ENCODE peak calls at places on chromosomes 12 and 14, in eight cellular contexts. I is ascending aorta, N is nephron progenitor cell, W is fibroblast of the aortic adventitia, Y is tibial artery, E is transverse colon, Q is A549, D is vagina. M is an unnamed sample.

GRCh38 chr14:65804752-65805473 is 392.4 kb downstream of the FUT8 start:
- DNase-seq in I (no peak), N (no peak), W (no peak), Y (no peak), E (no peak), Q (no peak), D (no peak), M (no peak)

GRCh38 chr14:92644166-92644565 is 104.3 kb downstream of the LGMN start:
- DNase-seq in I (no peak), N (no peak), W (peak; percentile 42), Y (no peak), E (no peak), Q (no peak), D (no peak), M (no peak)

GRCh38 chr14:91246051-91246852 is 1.7 kb upstream of the GPR68 start:
- DNase-seq in I (no peak), N (no peak), W (no peak), Y (no peak), E (peak; percentile 43), Q (no peak), D (no peak), M (no peak)

GRCh38 chr12:60398547-60398946 is 802.7 kb downstream of the SLC16A7 start:
- DNase-seq in I (no peak), N (no peak), W (no peak), Y (no peak), E (no peak), Q (no peak), D (no peak), M (no peak)

GRCh38 chr14:64232095-64232830 is 61.9 kb downstream of the ESR2 start:
- DNase-seq in I (no peak), N (no peak), W (peak; percentile 77), Y (no peak), E (no peak), Q (no peak), D (no peak), M (no peak)

GRCh38 chr14:68952544-68953535 is 26.3 kb downstream of the ACTN1 start:
- DNase-seq in I (no peak), N (no peak), W (peak; percentile 92), Y (no peak), E (no peak), Q (no peak), D (no peak), M (no peak)

GRCh38 chr12:93429852-93430251 is 11.9 kb downstream of the UBE2N start:
- DNase-seq in I (no peak), N (no peak), W (no peak), Y (no peak), E (no peak), Q (no peak), D (no peak), M (no peak)

GRCh38 chr12:2341051-2341751 is 288.4 kb downstream of the CACNA1C start:
- DNase-seq in I (no peak), N (no peak), W (no peak), Y (no peak), E (no peak), Q (no peak), D (no peak), M (no peak)

GRCh38 chr12:40646456-40646855 is 45.8 kb upstream of the CNTN1 start:
- DNase-seq in I (no peak), N (no peak), W (peak; percentile 6), Y (no peak), E (no peak), Q (no peak), D (no peak), M (peak; percentile 21)

GRCh38 chr14:45519770-45520169 is 266.8 kb upstream of the MIS18BP1 start:
- DNase-seq in I (no peak), N (no peak), W (no peak), Y (no peak), E (no peak), Q (no peak), D (no peak), M (no peak)

GRCh38 chr12:29428630-29429029 is 47.7 kb upstream of the ERGIC2 start:
- DNase-seq in I (no peak), N (no peak), W (peak; percentile 72), Y (no peak), E (no peak), Q (no peak), D (no peak), M (no peak)

GRCh38 chr12:103677905-103678304 is 90.8 kb downstream of the STAB2 start:
- DNase-seq in I (no peak), N (no peak), W (no peak), Y (no peak), E (no peak), Q (no peak), D (no peak), M (no peak)

GRCh38 chr12:26195250-26195640 is at the start of gene SSPN:
- DNase-seq in I (no peak), N (peak; percentile 63), W (peak; percentile 63), Y (peak; percentile 56), E (peak; percentile 64), Q (no peak), D (no peak), M (no peak)

GRCh38 chr12:47360771-47361388 is 281.1 kb upstream of the AMIGO2 start:
- DNase-seq in I (no peak), N (no peak), W (no peak), Y (no peak), E (no peak), Q (no peak), D (no peak), M (no peak)

GRCh38 chr14:73426877-73427276 is 31.5 kb downstream of the NUMB start:
- DNase-seq in I (no peak), N (no peak), W (peak; percentile 73), Y (no peak), E (no peak), Q (no peak), D (no peak), M (no peak)

GRCh38 chr12:109863961-109864712 is 16.2 kb downstream of the GLTP start:
- DNase-seq in I (no peak), N (no peak), W (peak; percentile 39), Y (no peak), E (peak; percentile 75), Q (no peak), D (no peak), M (peak; percentile 87)

GRCh38 chr12:106907411-106907810 is 48.3 kb upstream of the TMEM263 start:
- DNase-seq in I (no peak), N (no peak), W (no peak), Y (no peak), E (no peak), Q (no peak), D (no peak), M (no peak)

GRCh38 chr14:58752782-58753181 is 115.0 kb downstream of the DACT1 start:
- DNase-seq in I (peak; percentile 61), N (no peak), W (peak; percentile 43), Y (peak; percentile 73), E (peak; percentile 91), Q (peak; percentile 21), D (no peak), M (no peak)

GRCh38 chr14:88559852-88560251 is 3.0 kb upstream of the ZC3H14 start:
- DNase-seq in I (no peak), N (no peak), W (peak; percentile 75), Y (no peak), E (no peak), Q (no peak), D (no peak), M (no peak)

GRCh38 chr12:116693259-116694227 is 44.3 kb downstream of the SPRING1 start:
- DNase-seq in I (no peak), N (no peak), W (no peak), Y (no peak), E (peak; percentile 61), Q (no peak), D (no peak), M (no peak)

GRCh38 chr12:48794870-48795269 is 6.0 kb upstream of the ADCY6 start:
- DNase-seq in I (no peak), N (no peak), W (no peak), Y (no peak), E (no peak), Q (no peak), D (no peak), M (no peak)

DNA sequence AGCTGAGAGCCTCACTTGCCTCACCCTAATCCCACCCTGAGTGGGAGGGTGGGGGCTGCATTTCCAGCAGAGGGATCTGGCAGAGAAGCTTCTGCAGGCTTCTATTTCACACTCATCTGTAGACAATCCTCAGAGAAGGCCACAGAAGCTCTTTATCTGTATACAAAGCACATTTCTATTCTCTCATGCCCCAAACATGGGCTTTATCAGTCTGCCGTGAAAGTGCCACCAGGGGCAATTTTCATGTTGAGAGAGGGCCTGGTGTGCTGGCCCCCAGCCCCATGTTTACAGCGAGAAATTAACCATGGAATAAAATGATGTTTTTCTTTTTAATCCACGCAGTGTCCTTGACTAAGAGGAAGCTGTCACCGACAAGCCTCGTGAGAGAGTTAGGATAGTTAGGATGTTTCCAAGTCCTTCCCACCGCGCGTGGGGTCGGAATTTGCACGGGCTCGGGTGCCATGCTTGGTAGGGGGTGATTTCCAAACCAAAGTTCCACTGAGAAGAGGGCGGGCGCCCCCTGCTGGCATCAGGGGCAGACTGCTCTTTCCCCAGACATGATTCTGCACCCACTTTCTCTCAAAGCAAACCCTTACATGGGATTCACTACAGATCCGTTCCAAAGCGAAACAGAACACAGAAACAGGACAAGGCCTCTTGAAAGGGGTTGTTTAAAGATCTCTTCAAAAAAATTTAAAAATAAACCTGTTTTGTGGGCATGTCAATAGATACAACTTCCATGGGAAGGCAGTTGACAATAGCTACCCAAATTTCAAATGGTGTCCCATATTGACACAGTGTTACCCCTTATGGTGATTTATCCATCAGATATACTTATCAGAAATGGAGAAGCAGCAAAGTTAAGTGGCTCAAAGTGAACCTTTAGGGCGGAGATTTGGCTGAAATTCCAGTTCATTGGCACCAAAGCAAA is 19.4 kb downstream of the BDKRB1 start:
- DNase-seq in I (no peak), N (peak; percentile 90), W (peak; percentile 82), Y (peak; percentile 68), E (peak; percentile 75), Q (peak; percentile 76), D (peak; percentile 87), M (no peak)
- TF ChIP-seq CTCF in I (peak; percentile 62), N (peak; percentile 94), W (peak; percentile 97), Y (peak; percentile 74), E (peak; percentile 97), Q (peak; percentile 98), D (peak; percentile 98), M (peak; percentile 92)

GRCh38 chr12:97359291-97359690 is 103.3 kb upstream of the RMST start:
- DNase-seq in I (no peak), N (no peak), W (no peak), Y (no peak), E (no peak), Q (no peak), D (no peak), M (no peak)
- TF ChIP-seq CTCF in I (no peak), N (no peak), W (no peak), Y (no peak), E (no peak), Q (no peak), D (no peak), M (no peak)

GRCh38 chr12:14239350-14239934 is 126.0 kb upstream of the ATF7IP start:
- DNase-seq in I (no peak), N (peak; percentile 60), W (peak; percentile 33), Y (peak; percentile 32), E (no peak), Q (no peak), D (no peak), M (no peak)
- TF ChIP-seq CTCF in I (no peak), N (no peak), W (no peak), Y (no peak), E (no peak), Q (no peak), D (no peak), M (no peak)

DNA sequence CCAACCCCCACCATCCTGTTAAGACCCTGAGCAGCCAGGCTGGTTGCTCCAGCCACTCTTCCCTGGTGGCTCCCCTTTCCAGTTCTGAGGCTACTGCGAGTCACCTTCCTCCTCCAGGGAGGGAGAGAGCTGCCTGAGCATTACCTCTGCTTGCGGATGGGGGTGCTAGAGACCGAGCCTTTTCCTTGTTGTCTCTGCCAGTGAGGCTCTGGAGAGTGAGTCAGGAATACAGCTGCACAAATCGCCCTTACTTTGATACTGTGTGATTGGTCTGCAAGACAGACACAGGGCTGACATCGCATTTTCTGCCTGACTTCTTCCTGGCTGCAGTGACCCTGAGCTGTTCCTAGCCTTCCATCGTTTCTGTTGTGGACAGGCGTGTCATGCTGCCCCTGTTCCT is 94.3 kb downstream of the SLC25A47 start:
- DNase-seq in I (no peak), N (peak; percentile 74), W (peak; percentile 88), Y (no peak), E (peak; percentile 84), Q (peak; percentile 94), D (no peak), M (no peak)
- TF ChIP-seq CTCF in I (peak; percentile 21), N (peak; percentile 64), W (peak; percentile 97), Y (no peak), E (peak; percentile 44), Q (peak; percentile 77), D (no peak), M (no peak)

M was measured in LNCaP clone FGC.